ENCODE peak calls at places on chromosomes 6 and 20, in four cellular contexts. One of them, this sample, is unnamed.

GRCh38 chr6:7239590-7239948 is 73.4 kb downstream of the SSR1 start:
- DNase-seq in NCI-H1417: no peak
- DNase-seq in M059J: no peak
- DNase-seq in NB4: no peak
- DNase-seq in this sample: no peak

GRCh38 chr6:27144740-27145079 is 102.8 kb upstream of the PRSS16 start:
- DNase-seq in NCI-H1417: no peak
- DNase-seq in M059J: no peak
- DNase-seq in NB4: no peak
- DNase-seq in this sample: no peak

GRCh38 chr6:33570806-33571636 is 9.1 kb downstream of the BAK1 start:
- DNase-seq in NCI-H1417: peak
- DNase-seq in M059J: peak
- DNase-seq in NB4: peak
- DNase-seq in this sample: peak

GRCh38 chr6:107819217-107819616 is 4.9 kb downstream of the SCML4 start:
- DNase-seq in NCI-H1417: no peak
- DNase-seq in M059J: no peak
- DNase-seq in NB4: no peak
- DNase-seq in this sample: no peak

GRCh38 chr20:45445805-45446562 is 23.6 kb upstream of the WFDC2 start:
- DNase-seq in NCI-H1417: peak
- DNase-seq in M059J: peak
- DNase-seq in NB4: peak
- DNase-seq in this sample: no peak

GRCh38 chr6:3546121-3546520 is 89.3 kb upstream of the SLC22A23 start:
- DNase-seq in NCI-H1417: no peak
- DNase-seq in M059J: no peak
- DNase-seq in NB4: no peak
- DNase-seq in this sample: no peak

GRCh38 chr6:32668226-32668747 is 1.8 kb upstream of the HLA-DQB1 start:
- DNase-seq in NCI-H1417: no peak
- DNase-seq in M059J: peak
- DNase-seq in NB4: no peak
- DNase-seq in this sample: no peak

GRCh38 chr20:2751347-2751867 is 49.0 kb downstream of the CPXM1 start:
- DNase-seq in NCI-H1417: peak
- DNase-seq in M059J: no peak
- DNase-seq in NB4: peak
- DNase-seq in this sample: no peak

GRCh38 chr6:149065658-149066556 is 251.6 kb upstream of the TAB2 start:
- DNase-seq in NCI-H1417: no peak
- DNase-seq in M059J: peak
- DNase-seq in NB4: peak
- DNase-seq in this sample: peak

GRCh38 chr6:75450903-75451302 is 42.7 kb downstream of the FILIP1 start:
- DNase-seq in NCI-H1417: no peak
- DNase-seq in M059J: no peak
- DNase-seq in NB4: peak
- DNase-seq in this sample: no peak

GRCh38 chr6:74715362-74716068 is 490.3 kb downstream of the COL12A1 start:
- DNase-seq in NCI-H1417: no peak
- DNase-seq in M059J: peak
- DNase-seq in NB4: peak
- DNase-seq in this sample: no peak

GRCh38 chr6:77688641-77689040 is 35.8 kb downstream of the MEI4 start:
- DNase-seq in NCI-H1417: no peak
- DNase-seq in M059J: no peak
- DNase-seq in NB4: no peak
- DNase-seq in this sample: no peak

GRCh38 chr20:35257175-35257909 is 20.6 kb downstream of the MMP24OS start:
- DNase-seq in NCI-H1417: no peak
- DNase-seq in M059J: peak
- DNase-seq in NB4: no peak
- DNase-seq in this sample: no peak

GRCh38 chr6:7183707-7184106 is 75.9 kb downstream of the RREB1 start:
- DNase-seq in NCI-H1417: no peak
- DNase-seq in M059J: no peak
- DNase-seq in NB4: no peak
- DNase-seq in this sample: no peak

GRCh38 chr6:2448826-2449571 is 203.6 kb upstream of the GMDS start:
- DNase-seq in NCI-H1417: peak
- DNase-seq in M059J: peak
- DNase-seq in NB4: peak
- DNase-seq in this sample: peak